ENCODE peak calls at places on chromosomes 5 and 9, in eight cellular contexts. One of them, this sample, is unnamed.

GRCh38 chr9:5718296-5719032 is 89.6 kb downstream of the RIC1 start:
- DNase-seq in anterior cingulate cortex: no peak
- DNase-seq in T follicular helper cell: no peak
- DNase-seq in activated naive CD4-positive, alpha-beta T cell treated with anti-CD3 and anti-CD28 coated beads, Interleukin-2, amount 10 ng/mL, durations not matched to agents 7 days and 5 days: no peak
- DNase-seq in HEK293T: no peak
- DNase-seq in gastrocnemius medialis: no peak
- DNase-seq in hypothalamus: no peak
- DNase-seq in amygdala: no peak
- DNase-seq in this sample: peak; percentile 16

GRCh38 chr9:117547321-117547720 is 132.5 kb upstream of the ASTN2 start:
- DNase-seq in anterior cingulate cortex: no peak
- DNase-seq in T follicular helper cell: no peak
- DNase-seq in activated naive CD4-positive, alpha-beta T cell treated with anti-CD3 and anti-CD28 coated beads, Interleukin-2, amount 10 ng/mL, durations not matched to agents 7 days and 5 days: no peak
- DNase-seq in HEK293T: no peak
- DNase-seq in gastrocnemius medialis: no peak
- DNase-seq in hypothalamus: no peak
- DNase-seq in amygdala: no peak
- DNase-seq in this sample: no peak

GRCh38 chr5:140253985-140254384 is 48.9 kb downstream of the PFDN1 start:
- DNase-seq in anterior cingulate cortex: no peak
- DNase-seq in T follicular helper cell: no peak
- DNase-seq in activated naive CD4-positive, alpha-beta T cell treated with anti-CD3 and anti-CD28 coated beads, Interleukin-2, amount 10 ng/mL, durations not matched to agents 7 days and 5 days: no peak
- DNase-seq in HEK293T: no peak
- DNase-seq in gastrocnemius medialis: no peak
- DNase-seq in hypothalamus: no peak
- DNase-seq in amygdala: no peak
- DNase-seq in this sample: peak; percentile 26

GRCh38 chr5:69368458-69369368 is 607 bp downstream of the AK6 start:
- DNase-seq in anterior cingulate cortex: no peak
- DNase-seq in T follicular helper cell: no peak
- DNase-seq in activated naive CD4-positive, alpha-beta T cell treated with anti-CD3 and anti-CD28 coated beads, Interleukin-2, amount 10 ng/mL, durations not matched to agents 7 days and 5 days: peak; percentile 31
- DNase-seq in HEK293T: peak; percentile 13
- DNase-seq in gastrocnemius medialis: no peak
- DNase-seq in hypothalamus: no peak
- DNase-seq in amygdala: no peak
- DNase-seq in this sample: peak; percentile 8

GRCh38 chr9:124752967-124753366 is 18.1 kb downstream of the NR6A1 start:
- DNase-seq in anterior cingulate cortex: no peak
- DNase-seq in T follicular helper cell: no peak
- DNase-seq in activated naive CD4-positive, alpha-beta T cell treated with anti-CD3 and anti-CD28 coated beads, Interleukin-2, amount 10 ng/mL, durations not matched to agents 7 days and 5 days: no peak
- DNase-seq in HEK293T: no peak
- DNase-seq in gastrocnemius medialis: no peak
- DNase-seq in hypothalamus: no peak
- DNase-seq in amygdala: no peak
- DNase-seq in this sample: no peak

GRCh38 chr9:107784235-107784958 is 294.8 kb upstream of the KLF4 start:
- DNase-seq in anterior cingulate cortex: no peak
- DNase-seq in T follicular helper cell: no peak
- DNase-seq in activated naive CD4-positive, alpha-beta T cell treated with anti-CD3 and anti-CD28 coated beads, Interleukin-2, amount 10 ng/mL, durations not matched to agents 7 days and 5 days: no peak
- DNase-seq in HEK293T: no peak
- DNase-seq in gastrocnemius medialis: peak; percentile 22
- DNase-seq in hypothalamus: no peak
- DNase-seq in amygdala: no peak
- DNase-seq in this sample: peak; percentile 87

GRCh38 chr5:144971067-144971850 is 800.6 kb downstream of the KCTD16 start:
- DNase-seq in anterior cingulate cortex: no peak
- DNase-seq in T follicular helper cell: no peak
- DNase-seq in activated naive CD4-positive, alpha-beta T cell treated with anti-CD3 and anti-CD28 coated beads, Interleukin-2, amount 10 ng/mL, durations not matched to agents 7 days and 5 days: no peak
- DNase-seq in HEK293T: no peak
- DNase-seq in gastrocnemius medialis: no peak
- DNase-seq in hypothalamus: no peak
- DNase-seq in amygdala: no peak
- DNase-seq in this sample: no peak

GRCh38 chr9:86604741-86605140 is 250.5 kb upstream of the TUT7 start:
- DNase-seq in anterior cingulate cortex: no peak
- DNase-seq in T follicular helper cell: no peak
- DNase-seq in activated naive CD4-positive, alpha-beta T cell treated with anti-CD3 and anti-CD28 coated beads, Interleukin-2, amount 10 ng/mL, durations not matched to agents 7 days and 5 days: no peak
- DNase-seq in HEK293T: no peak
- DNase-seq in gastrocnemius medialis: no peak
- DNase-seq in hypothalamus: no peak
- DNase-seq in amygdala: no peak
- DNase-seq in this sample: no peak

GRCh38 chr5:61489574-61489973 is 157.5 kb downstream of the ZSWIM6 start:
- DNase-seq in anterior cingulate cortex: no peak
- DNase-seq in T follicular helper cell: no peak
- DNase-seq in activated naive CD4-positive, alpha-beta T cell treated with anti-CD3 and anti-CD28 coated beads, Interleukin-2, amount 10 ng/mL, durations not matched to agents 7 days and 5 days: no peak
- DNase-seq in HEK293T: no peak
- DNase-seq in gastrocnemius medialis: no peak
- DNase-seq in hypothalamus: no peak
- DNase-seq in amygdala: no peak
- DNase-seq in this sample: no peak

GRCh38 chr5:40556811-40557210 is 122.9 kb upstream of the PTGER4 start:
- DNase-seq in anterior cingulate cortex: no peak
- DNase-seq in T follicular helper cell: no peak
- DNase-seq in activated naive CD4-positive, alpha-beta T cell treated with anti-CD3 and anti-CD28 coated beads, Interleukin-2, amount 10 ng/mL, durations not matched to agents 7 days and 5 days: no peak
- DNase-seq in HEK293T: no peak
- DNase-seq in gastrocnemius medialis: no peak
- DNase-seq in hypothalamus: no peak
- DNase-seq in amygdala: no peak
- DNase-seq in this sample: peak; percentile 32

GRCh38 chr9:16207161-16207560 is 654.3 kb downstream of the CCDC171 start:
- DNase-seq in anterior cingulate cortex: no peak
- DNase-seq in T follicular helper cell: no peak
- DNase-seq in activated naive CD4-positive, alpha-beta T cell treated with anti-CD3 and anti-CD28 coated beads, Interleukin-2, amount 10 ng/mL, durations not matched to agents 7 days and 5 days: no peak
- DNase-seq in HEK293T: no peak
- DNase-seq in gastrocnemius medialis: peak; percentile 25
- DNase-seq in hypothalamus: no peak
- DNase-seq in amygdala: no peak
- DNase-seq in this sample: peak; percentile 89

GRCh38 chr5:87735918-87736317 is 323.2 kb upstream of the CCNH start:
- DNase-seq in anterior cingulate cortex: no peak
- DNase-seq in T follicular helper cell: no peak
- DNase-seq in activated naive CD4-positive, alpha-beta T cell treated with anti-CD3 and anti-CD28 coated beads, Interleukin-2, amount 10 ng/mL, durations not matched to agents 7 days and 5 days: no peak
- DNase-seq in HEK293T: no peak
- DNase-seq in gastrocnemius medialis: no peak
- DNase-seq in hypothalamus: no peak
- DNase-seq in amygdala: no peak
- DNase-seq in this sample: no peak

GRCh38 chr5:112697833-112698232 is 39.9 kb upstream of the APC start:
- DNase-seq in anterior cingulate cortex: no peak
- DNase-seq in T follicular helper cell: no peak
- DNase-seq in activated naive CD4-positive, alpha-beta T cell treated with anti-CD3 and anti-CD28 coated beads, Interleukin-2, amount 10 ng/mL, durations not matched to agents 7 days and 5 days: no peak
- DNase-seq in HEK293T: no peak
- DNase-seq in gastrocnemius medialis: no peak
- DNase-seq in hypothalamus: no peak
- DNase-seq in amygdala: no peak
- DNase-seq in this sample: no peak

This sample was measured in myocyte.